ENCODE peak calls at places on chromosomes 6 and 20, in four cellular contexts. One of them, this sample, is unnamed.

GRCh38 chr6:80523531-80523970 is 417.1 kb downstream of the BCKDHB start:
- DNase-seq in neural progenitor cell: peak
- DNase-seq in GM12878: no peak
- DNase-seq in astrocyte: no peak
- DNase-seq in this sample: no peak

GRCh38 chr6:148747493-148748160 is 797 bp downstream of the UST start:
- DNase-seq in neural progenitor cell: peak
- DNase-seq in GM12878: no peak
- DNase-seq in astrocyte: peak
- DNase-seq in this sample: peak

GRCh38 chr6:291148-291696 is 1.1 kb upstream of the DUSP22 start:
- DNase-seq in neural progenitor cell: no peak
- DNase-seq in GM12878: no peak
- DNase-seq in astrocyte: no peak
- DNase-seq in this sample: peak

GRCh38 chr20:56989516-56989915 is 276.9 kb downstream of the BMP7 start:
- DNase-seq in neural progenitor cell: no peak
- DNase-seq in GM12878: no peak
- DNase-seq in astrocyte: peak
- DNase-seq in this sample: peak

GRCh38 chr6:110415297-110415916 is at the start of gene DDO:
- DNase-seq in neural progenitor cell: no peak
- DNase-seq in GM12878: no peak
- DNase-seq in astrocyte: peak
- DNase-seq in this sample: peak

GRCh38 chr6:75334266-75335040 is 49.9 kb upstream of the TMEM30A start:
- DNase-seq in neural progenitor cell: peak
- DNase-seq in GM12878: no peak
- DNase-seq in astrocyte: peak
- DNase-seq in this sample: peak

GRCh38 chr6:2917065-2917464 is 14.0 kb upstream of the SERPINB9 start:
- DNase-seq in neural progenitor cell: peak
- DNase-seq in GM12878: no peak
- DNase-seq in astrocyte: no peak
- DNase-seq in this sample: no peak

GRCh38 chr6:160430741-160431140 is 82.6 kb downstream of the SLC22A3 start:
- DNase-seq in neural progenitor cell: no peak
- DNase-seq in GM12878: no peak
- DNase-seq in astrocyte: no peak
- DNase-seq in this sample: no peak

GRCh38 chr6:158817298-158818007 is 1.7 kb downstream of the EZR start:
- DNase-seq in neural progenitor cell: peak
- DNase-seq in GM12878: no peak
- DNase-seq in astrocyte: peak
- DNase-seq in this sample: no peak

GRCh38 chr6:75870389-75870788 is 121.3 kb downstream of the MYO6 start:
- DNase-seq in neural progenitor cell: no peak
- DNase-seq in GM12878: no peak
- DNase-seq in astrocyte: no peak
- DNase-seq in this sample: no peak

GRCh38 chr6:169158182-169158573 is 95.5 kb downstream of the THBS2 start:
- DNase-seq in neural progenitor cell: no peak
- DNase-seq in GM12878: no peak
- DNase-seq in astrocyte: peak
- DNase-seq in this sample: no peak

GRCh38 chr20:6142348-6142993 is 19.6 kb upstream of the FERMT1 start:
- DNase-seq in neural progenitor cell: peak
- DNase-seq in GM12878: peak
- DNase-seq in astrocyte: peak
- DNase-seq in this sample: peak

GRCh38 chr20:46894971-46895905 is 595 bp downstream of the EYA2 start:
- DNase-seq in neural progenitor cell: peak
- DNase-seq in GM12878: no peak
- DNase-seq in astrocyte: no peak
- DNase-seq in this sample: peak

DNA sequence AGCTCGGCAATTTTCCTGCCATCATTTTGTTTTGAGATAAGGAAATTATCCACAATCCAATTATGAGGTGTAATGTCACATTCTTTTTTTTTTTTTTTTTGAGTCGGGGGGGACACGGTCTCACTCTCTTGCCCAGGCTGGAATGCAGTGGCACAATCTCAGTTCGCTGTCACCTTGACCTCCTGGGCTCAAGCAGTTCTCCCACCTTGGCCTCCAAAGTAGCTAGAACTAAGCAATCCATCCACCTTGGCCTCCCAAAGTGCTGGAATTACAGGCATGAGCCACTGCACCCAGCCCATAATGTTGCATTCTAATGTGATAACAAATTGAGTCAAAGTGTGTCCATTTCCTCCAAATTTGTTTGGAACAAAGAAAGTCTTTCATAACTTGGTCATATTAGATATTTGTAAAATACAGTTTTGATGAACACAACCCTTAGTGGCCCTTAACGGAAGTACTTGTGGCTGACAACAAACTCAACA is 144.1 kb upstream of the AFDN start:
- DNase-seq in neural progenitor cell: no peak
- DNase-seq in GM12878: no peak
- DNase-seq in astrocyte: no peak
- DNase-seq in this sample: no peak
- H3K4me3 ChIP-seq in neural progenitor cell: no peak
- H3K4me3 ChIP-seq in GM12878: no peak
- H3K4me3 ChIP-seq in astrocyte: no peak
- H3K4me3 ChIP-seq in this sample: no peak

DNA sequence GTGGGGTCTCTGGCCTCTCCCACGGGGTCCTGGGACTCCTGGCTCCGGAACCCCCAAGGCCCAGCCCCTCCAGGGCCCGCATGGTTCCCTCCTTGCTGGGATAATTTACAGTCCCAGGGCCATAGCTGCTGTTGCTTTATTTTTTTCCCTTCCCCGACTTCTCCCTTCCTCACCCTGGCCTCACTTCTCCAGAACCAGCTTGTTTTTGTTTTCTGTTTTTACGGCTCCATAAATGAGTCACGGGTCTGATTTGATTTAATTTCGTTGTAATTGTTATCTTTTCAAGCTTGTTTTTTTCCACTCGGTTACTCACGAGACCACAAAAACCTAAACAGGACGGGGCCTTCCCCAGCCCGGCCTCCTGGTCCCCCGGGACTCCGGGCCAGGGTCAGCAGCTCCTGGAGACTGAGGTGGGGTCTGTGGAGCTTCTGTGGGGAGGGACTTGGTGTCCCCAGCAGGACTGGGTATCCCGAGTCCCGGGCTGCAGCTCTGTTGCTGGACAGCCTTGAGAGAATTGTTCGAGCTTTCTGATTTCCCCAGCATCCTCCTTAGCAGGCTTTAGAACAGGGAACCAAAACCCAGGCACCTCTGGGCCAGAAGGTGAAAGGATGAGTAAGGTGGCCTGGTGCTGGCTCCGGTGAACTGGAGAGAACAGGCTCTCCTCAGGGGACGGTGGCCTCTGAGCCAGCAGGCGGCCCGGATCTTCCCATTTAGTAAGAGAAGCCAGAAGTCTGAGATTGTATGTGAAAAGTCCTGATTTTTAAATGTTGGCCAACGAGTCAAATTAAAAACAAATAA is 94.9 kb downstream of the CEBPB start:
- DNase-seq in neural progenitor cell: no peak
- DNase-seq in GM12878: peak
- DNase-seq in astrocyte: peak
- DNase-seq in this sample: no peak
- H3K9ac ChIP-seq in neural progenitor cell: no peak
- H3K9ac ChIP-seq in GM12878: peak
- H3K9ac ChIP-seq in astrocyte: peak
- H3K9ac ChIP-seq in this sample: no peak

GRCh38 chr6:11093591-11094410 is at the start of gene SMIM13:
- DNase-seq in neural progenitor cell: peak
- DNase-seq in GM12878: peak
- DNase-seq in astrocyte: peak
- DNase-seq in this sample: peak
- H2AFZ ChIP-seq in neural progenitor cell: peak
- H2AFZ ChIP-seq in GM12878: peak
- H2AFZ ChIP-seq in astrocyte: peak
- H2AFZ ChIP-seq in this sample: peak

GRCh38 chr6:145865175-145865574 is 50.6 kb upstream of the FBXO30 start:
- DNase-seq in neural progenitor cell: peak
- DNase-seq in GM12878: no peak
- DNase-seq in astrocyte: no peak
- DNase-seq in this sample: no peak

GRCh38 chr6:145863988-145864616 is 49.5 kb upstream of the FBXO30 start:
- DNase-seq in neural progenitor cell: no peak
- DNase-seq in GM12878: no peak
- DNase-seq in astrocyte: no peak
- DNase-seq in this sample: no peak

GRCh38 chr6:145865595-145865994 is 51.0 kb upstream of the FBXO30 start:
- DNase-seq in neural progenitor cell: no peak
- DNase-seq in GM12878: no peak
- DNase-seq in astrocyte: no peak
- DNase-seq in this sample: no peak

GRCh38 chr6:145863396-145863795 is 48.8 kb upstream of the FBXO30 start:
- DNase-seq in neural progenitor cell: no peak
- DNase-seq in GM12878: no peak
- DNase-seq in astrocyte: no peak
- DNase-seq in this sample: no peak

GRCh38 chr6:145866449-145867401 is 52.1 kb upstream of the FBXO30 start:
- DNase-seq in neural progenitor cell: no peak
- DNase-seq in GM12878: no peak
- DNase-seq in astrocyte: no peak
- DNase-seq in this sample: no peak
- H3K4me3 ChIP-seq in neural progenitor cell: no peak
- H3K4me3 ChIP-seq in GM12878: peak
- H3K4me3 ChIP-seq in astrocyte: no peak
- H3K4me3 ChIP-seq in this sample: no peak

GRCh38 chr20:37220796-37221195 is 40.8 kb downstream of the GHRH start:
- DNase-seq in neural progenitor cell: no peak
- DNase-seq in GM12878: no peak
- DNase-seq in astrocyte: no peak
- DNase-seq in this sample: no peak
- H3K9ac ChIP-seq in neural progenitor cell: no peak
- H3K9ac ChIP-seq in GM12878: no peak
- H3K9ac ChIP-seq in astrocyte: no peak
- H3K9ac ChIP-seq in this sample: no peak

DNA sequence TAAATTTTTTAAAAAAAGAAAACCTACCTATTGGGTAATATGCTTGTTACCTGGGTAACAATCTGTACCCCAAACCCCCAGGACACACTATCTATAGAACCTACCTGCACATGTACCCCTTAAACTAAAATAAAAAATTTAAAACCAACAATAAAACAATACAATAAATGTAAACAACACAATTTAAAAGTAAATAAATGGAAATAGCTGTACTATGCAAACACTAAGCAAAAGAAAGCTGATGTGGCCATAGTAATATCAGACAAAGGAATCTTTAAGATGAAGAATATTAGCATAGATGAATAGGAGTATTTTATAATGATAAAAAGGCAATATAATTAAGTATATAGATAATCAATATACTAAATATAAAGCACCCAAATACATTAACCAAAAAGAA is 50.3 kb downstream of the ROS1 start:
- DNase-seq in neural progenitor cell: no peak
- DNase-seq in GM12878: no peak
- DNase-seq in astrocyte: no peak
- DNase-seq in this sample: no peak
- H2AFZ ChIP-seq in neural progenitor cell: no peak
- H2AFZ ChIP-seq in GM12878: no peak
- H2AFZ ChIP-seq in astrocyte: no peak
- H2AFZ ChIP-seq in this sample: no peak

GRCh38 chr6:4936681-4937041 is 67.2 kb downstream of the RPP40 start:
- DNase-seq in neural progenitor cell: peak
- DNase-seq in GM12878: no peak
- DNase-seq in astrocyte: peak
- DNase-seq in this sample: no peak
- H3K4me3 ChIP-seq in neural progenitor cell: no peak
- H3K4me3 ChIP-seq in GM12878: no peak
- H3K4me3 ChIP-seq in astrocyte: no peak
- H3K4me3 ChIP-seq in this sample: no peak

GRCh38 chr6:146885708-146886457 is 287.1 kb downstream of the ADGB start:
- DNase-seq in neural progenitor cell: no peak
- DNase-seq in GM12878: no peak
- DNase-seq in astrocyte: no peak
- DNase-seq in this sample: no peak
- H3K9ac ChIP-seq in neural progenitor cell: no peak
- H3K9ac ChIP-seq in GM12878: no peak
- H3K9ac ChIP-seq in astrocyte: no peak
- H3K9ac ChIP-seq in this sample: no peak

This sample was measured in mammary epithelial cell.